ENCODE peak calls at places on chromosomes 13 and 19, in seven cellular contexts. X is H9, C is IMR-90, M is mesendoderm, E is neuronal stem cell, K is H1, P is mesenchymal stem cell. L is an unnamed sample.

GRCh38 chr13:101406787-101407186 is 9.5 kb downstream of the NALCN start:
- DNase-seq in K (no peak), C (no peak), X (no peak), P (no peak), M (no peak), E (no peak), L (peak; percentile 57)

GRCh38 chr19:49149652-49150105 is 5.5 kb downstream of the HRC start:
- DNase-seq in K (peak; percentile 88), P (peak; percentile 93), M (peak; percentile 96), C (peak; percentile 83), E (peak; percentile 94), X (peak; percentile 80), L (peak; percentile 71)

GRCh38 chr13:42486711-42487198 is 87.2 kb upstream of the TNFSF11 start:
- DNase-seq in K (no peak), X (no peak), E (no peak), C (peak; percentile 71), M (no peak), P (peak; percentile 91), L (peak; percentile 8)

GRCh38 chr13:110269509-110270185 is 37.3 kb downstream of the COL4A1 start:
- DNase-seq in K (peak; percentile 38), E (no peak), M (no peak), X (no peak), P (no peak), C (no peak), L (no peak)

GRCh38 chr19:32349724-32350475 is 4.5 kb downstream of the ZNF507 start:
- DNase-seq in M (no peak), E (no peak), X (no peak), P (no peak), C (peak; percentile 47), K (no peak), L (no peak)

GRCh38 chr19:33394006-33394722 is 20.7 kb downstream of the CEBPG start:
- DNase-seq in P (peak; percentile 40), E (no peak), M (no peak), C (peak; percentile 69), X (no peak), K (no peak), L (peak; percentile 48)

GRCh38 chr13:110593430-110594130 is 21.8 kb upstream of the NAXD start:
- DNase-seq in M (peak; percentile 80), X (no peak), K (no peak), C (peak; percentile 57), P (peak; percentile 73), E (no peak), L (no peak)

GRCh38 chr13:75308222-75308621 is 173.7 kb downstream of the TBC1D4 start:
- DNase-seq in K (no peak), C (peak; percentile 21), E (no peak), P (no peak), X (no peak), M (no peak), L (no peak)

GRCh38 chr13:26977541-26977940 is 194.1 kb downstream of the USP12 start:
- DNase-seq in P (peak; percentile 37), M (no peak), E (no peak), K (no peak), X (no peak), C (peak; percentile 49), L (no peak)

GRCh38 chr13:97385854-97386253 is 48.1 kb upstream of the RAP2A start:
- DNase-seq in P (no peak), K (no peak), M (no peak), X (no peak), C (no peak), E (no peak), L (peak; percentile 74)

GRCh38 chr13:106524108-106524507 is 11.4 kb downstream of the EFNB2 start:
- DNase-seq in K (no peak), X (no peak), E (no peak), P (no peak), M (no peak), C (no peak), L (no peak)

GRCh38 chr13:106526748-106527488 is 8.5 kb downstream of the EFNB2 start:
- DNase-seq in E (no peak), K (no peak), M (peak; percentile 76), X (peak; percentile 65), P (no peak), C (no peak), L (no peak)

GRCh38 chr13:106523566-106523965 is 11.9 kb downstream of the EFNB2 start:
- DNase-seq in M (no peak), P (no peak), C (no peak), X (no peak), K (no peak), E (no peak), L (no peak)

GRCh38 chr13:106527806-106528205 is 7.7 kb downstream of the EFNB2 start:
- DNase-seq in P (no peak), E (no peak), X (no peak), M (no peak), C (no peak), K (no peak), L (no peak)

GRCh38 chr13:106525865-106526264 is 9.6 kb downstream of the EFNB2 start:
- DNase-seq in M (no peak), C (no peak), E (no peak), X (peak; percentile 49), K (no peak), P (no peak), L (no peak)
- H3K4me1 ChIP-seq in M (peaks cover 20% of the 10 kb centered on the region), C (peaks cover 2% of the 10 kb centered on the region), E (peaks cover 49% of the 10 kb centered on the region), X (peaks cover 38% of the 10 kb centered on the region), K (peaks cover 21% of the 10 kb centered on the region), P (peaks cover 15% of the 10 kb centered on the region), L (peaks cover 16% of the 10 kb centered on the region)

DNA sequence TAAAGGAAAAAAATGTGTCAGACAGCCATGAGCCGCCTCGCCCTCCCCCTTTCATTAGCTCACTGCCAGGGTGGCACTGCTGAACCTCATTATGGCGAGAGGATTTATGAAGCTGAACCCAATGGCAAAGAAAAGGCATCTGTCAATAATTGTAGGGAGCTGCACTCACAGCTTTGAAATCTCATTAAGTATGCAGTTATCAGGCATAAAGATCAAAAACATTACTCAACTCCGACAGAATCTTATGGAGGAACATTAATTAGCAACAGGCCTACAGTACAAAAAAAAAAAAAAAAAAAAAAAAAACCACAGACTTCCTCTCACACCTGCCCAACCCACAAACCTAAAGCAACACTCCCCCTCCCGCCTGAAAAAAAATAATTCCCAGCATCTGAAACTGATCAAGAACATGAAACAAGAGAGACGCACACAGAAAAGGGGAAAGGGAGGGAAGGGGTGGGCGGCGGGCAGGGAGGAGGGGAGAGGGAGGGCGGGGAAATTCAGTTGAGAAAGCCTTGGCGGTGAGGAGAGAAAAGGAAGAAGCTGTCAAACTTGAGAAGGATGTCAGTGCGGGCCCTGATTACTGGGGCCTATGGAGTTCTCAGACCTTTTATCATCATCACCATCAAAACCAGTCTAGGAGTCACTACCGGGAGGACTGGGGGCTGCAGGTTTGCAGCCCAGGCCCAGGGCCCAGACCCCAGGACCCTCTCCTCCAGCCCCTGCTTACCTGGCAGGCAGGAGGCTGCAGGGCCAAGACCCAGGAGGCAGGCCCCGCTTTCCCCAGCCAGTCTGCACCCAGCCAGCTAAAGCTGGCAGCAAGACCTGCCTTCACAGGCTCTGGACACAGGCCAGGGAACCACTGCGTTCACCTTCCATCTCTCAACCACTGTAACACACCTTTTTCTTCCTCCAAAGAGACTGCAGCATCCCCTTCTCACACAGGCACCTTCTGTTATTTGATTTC is 8.9 kb downstream of the TSHZ3 start:
- DNase-seq in P (peak; percentile 42), E (no peak), K (peak; percentile 45), M (no peak), X (peak; percentile 27), C (peak; percentile 62), L (no peak)
- H2BK5ac ChIP-seq in P (no peak overlapping the region), E (no peak overlapping the region), K (no peak overlapping the region), M (no peak overlapping the region), X (no peak overlapping the region), C (peak overlapping the region; percentile 71), L (no peak overlapping the region)

GRCh38 chr13:23656637-23657036 is 86.4 kb downstream of the TNFRSF19 start:
- DNase-seq in P (no peak), X (no peak), E (no peak), K (no peak), M (no peak), C (peak; percentile 98), L (peak; percentile 18)
- H3K4me1 ChIP-seq in P (peaks cover 12% of the 10 kb centered on the region), X (peaks cover 9% of the 10 kb centered on the region), E (peaks cover 4% of the 10 kb centered on the region), K (peaks cover 21% of the 10 kb centered on the region), M (no peaks in the 10 kb centered on the region), C (peaks cover 22% of the 10 kb centered on the region), L (peaks cover 3% of the 10 kb centered on the region)

DNA sequence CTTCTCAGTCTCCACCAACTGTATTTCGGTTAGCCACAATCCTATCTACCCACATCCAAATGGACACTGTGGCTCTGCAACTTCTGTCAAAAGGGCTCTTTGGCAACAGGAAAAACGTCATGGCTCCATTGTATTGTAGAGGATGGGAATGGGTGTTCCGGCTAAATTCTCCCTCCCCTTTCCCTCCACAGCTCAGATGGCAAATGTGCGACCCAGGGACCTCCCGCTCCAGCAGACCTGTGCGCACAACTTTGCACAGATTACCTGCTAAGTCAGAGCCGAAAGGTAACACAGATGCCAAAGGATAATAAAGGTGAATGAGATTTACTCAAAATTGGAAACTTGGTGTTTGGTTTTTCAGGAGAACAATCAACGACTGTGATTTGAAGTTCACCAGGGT is 948 bp upstream of the KL start:
- DNase-seq in X (no peak), K (no peak), E (no peak), M (no peak), C (no peak), P (no peak), L (no peak)
- H2BK5ac ChIP-seq in X (no peak overlapping the region), K (no peak overlapping the region), E (no peak overlapping the region), M (no peak overlapping the region), C (no peak overlapping the region), P (no peak overlapping the region), L (no peak overlapping the region)

GRCh38 chr19:18869231-18869575 is 26.8 kb downstream of the CERS1 start:
- DNase-seq in K (peak; percentile 65), M (no peak), E (no peak), X (no peak), C (no peak), P (no peak), L (no peak)
- H3K4me1 ChIP-seq in K (peaks cover 4% of the 10 kb centered on the region), M (peaks cover 3% of the 10 kb centered on the region), E (no peaks in the 10 kb centered on the region), X (no peaks in the 10 kb centered on the region), C (no peaks in the 10 kb centered on the region), P (no peaks in the 10 kb centered on the region), L (no peaks in the 10 kb centered on the region)

GRCh38 chr13:46197299-46197975 is 14.3 kb upstream of the LRRC63 start:
- DNase-seq in P (peak; percentile 5), E (no peak), K (no peak), X (no peak), C (no peak), M (no peak), L (peak; percentile 79)

GRCh38 chr13:46202956-46203355 is 8.8 kb upstream of the LRRC63 start:
- DNase-seq in X (no peak), E (no peak), M (no peak), P (no peak), K (no peak), C (no peak), L (no peak)

GRCh38 chr13:46195017-46195416 is 13.0 kb upstream of the LCP1 start:
- DNase-seq in P (no peak), K (no peak), M (no peak), E (no peak), X (no peak), C (no peak), L (no peak)

GRCh38 chr13:46202188-46202795 is 9.4 kb upstream of the LRRC63 start:
- DNase-seq in E (no peak), X (no peak), P (no peak), M (no peak), K (no peak), C (no peak), L (no peak)

DNA sequence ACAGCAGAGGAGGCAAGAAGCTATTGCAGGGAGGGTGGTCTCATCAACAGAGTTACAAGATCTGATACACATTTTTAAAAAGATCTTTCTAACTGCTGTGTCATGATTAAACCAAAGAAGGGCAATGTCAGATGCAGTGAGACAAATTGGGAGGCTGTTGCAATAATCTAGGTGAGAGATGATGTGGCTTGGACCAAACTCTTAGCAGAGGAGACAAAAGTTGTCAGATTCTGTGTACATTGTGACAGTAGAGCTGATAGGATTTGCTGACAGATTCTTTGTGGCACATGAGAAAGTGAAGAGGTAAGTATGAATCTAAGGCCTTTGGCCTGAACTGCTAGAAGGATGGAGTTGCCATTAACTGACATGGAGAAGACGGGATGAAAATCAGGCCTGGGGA is 12.9 kb upstream of the LRRC63 start:
- DNase-seq in K (no peak), P (no peak), M (no peak), X (no peak), E (no peak), C (no peak), L (no peak)
- H2BK5ac ChIP-seq in K (no peak overlapping the region), P (no peak overlapping the region), M (no peak overlapping the region), X (no peak overlapping the region), E (no peak overlapping the region), C (no peak overlapping the region), L (no peak overlapping the region)

L was measured in trophoblast cell.